ENCODE peak calls at places on chromosome 5, in ten cellular contexts. Y is HFF-Myc; D is uterus; N is heart left ventricle; E is adrenal gland; I is right lobe of liver; G is CD8-positive, alpha-beta T cell; X is lower lobe of right lung; C is astrocyte of the spinal cord; M is colonic mucosa. O is an unnamed sample.
A peak's percentile ranks its signal among the peaks of the same experiment; 100 is the strongest.

GRCh38 chr5:124411089-124411488 is 335.4 kb downstream of the ZNF608 start:
- DNase-seq in Y (no peak), D (no peak), N (no peak), E (no peak), I (no peak), G (no peak), X (no peak), C (peak; percentile 28), M (no peak), O (peak; percentile 11)

GRCh38 chr5:72921886-72922285 is 34.0 kb upstream of the FCHO2 start:
- DNase-seq in Y (no peak), D (no peak), N (no peak), E (no peak), I (no peak), G (no peak), X (no peak), C (no peak), M (no peak), O (peak; percentile 10)

GRCh38 chr5:132070460-132071337 is 2.9 kb upstream of the CSF2 start:
- DNase-seq in Y (no peak), D (no peak), N (no peak), E (no peak), I (no peak), G (no peak), X (no peak), C (peak; percentile 18), M (no peak), O (peak; percentile 52)

GRCh38 chr5:173493040-173493439 is 123.4 kb downstream of the BOD1 start:
- DNase-seq in Y (no peak), D (no peak), N (no peak), E (no peak), I (no peak), G (no peak), X (no peak), C (no peak), M (no peak), O (no peak)

GRCh38 chr5:174315871-174316270 is 270.4 kb downstream of the NSG2 start:
- DNase-seq in Y (no peak), D (no peak), N (no peak), E (no peak), I (no peak), G (no peak), X (no peak), C (no peak), M (no peak), O (no peak)

GRCh38 chr5:16886366-16886736 is 49.7 kb downstream of the MYO10 start:
- DNase-seq in Y (no peak), D (peak; percentile 67), N (no peak), E (no peak), I (no peak), G (no peak), X (no peak), C (peak; percentile 79), M (no peak), O (peak; percentile 49)

GRCh38 chr5:168991311-168991710 is 309.6 kb downstream of the SLIT3 start:
- DNase-seq in Y (no peak), D (no peak), N (no peak), E (no peak), I (no peak), G (no peak), X (no peak), C (no peak), M (no peak), O (no peak)

GRCh38 chr5:64619609-64620008 is 70.7 kb upstream of the SHISAL2B start:
- DNase-seq in Y (no peak), D (no peak), N (no peak), E (no peak), I (no peak), G (no peak), X (no peak), C (no peak), M (no peak), O (no peak)

GRCh38 chr5:95262933-95263660 is 21.8 kb downstream of the MCTP1 start:
- DNase-seq in Y (no peak), D (no peak), N (no peak), E (no peak), I (no peak), G (no peak), X (no peak), C (no peak), M (no peak), O (no peak)

GRCh38 chr5:108786806-108787483 is 39.2 kb downstream of the FER start:
- DNase-seq in Y (no peak), D (no peak), N (no peak), E (no peak), I (no peak), G (no peak), X (no peak), C (no peak), M (no peak), O (no peak)

GRCh38 chr5:172777381-172778222 is 6.6 kb upstream of the DUSP1 start:
- DNase-seq in Y (no peak), D (peak; percentile 91), N (peak; percentile 89), E (peak; percentile 90), I (peak; percentile 93), G (peak; percentile 84), X (peak; percentile 93), C (peak; percentile 95), M (peak; percentile 93), O (peak; percentile 94)

GRCh38 chr5:134371834-134372340 is 518 bp downstream of the UBE2B start:
- DNase-seq in Y (peak; percentile 12), D (peak; percentile 36), N (peak; percentile 83), E (peak; percentile 83), I (peak; percentile 66), G (peak; percentile 38), X (peak; percentile 74), C (peak; percentile 35), M (peak; percentile 77), O (peak; percentile 65)

GRCh38 chr5:109853362-109853761 is 163.6 kb downstream of the MAN2A1 start:
- DNase-seq in Y (no peak), D (no peak), N (no peak), E (no peak), I (no peak), G (no peak), X (no peak), C (no peak), M (no peak), O (peak; percentile 51)

GRCh38 chr5:147410496-147411395 is 99.1 kb downstream of the DPYSL3 start:
- DNase-seq in Y (no peak), D (peak; percentile 34), N (peak; percentile 59), E (no peak), I (no peak), G (no peak), X (no peak), C (no peak), M (no peak), O (no peak)

GRCh38 chr5:134019636-134020035 is 14.9 kb upstream of the VDAC1 start:
- DNase-seq in Y (no peak), D (no peak), N (no peak), E (no peak), I (no peak), G (no peak), X (no peak), C (no peak), M (no peak), O (no peak)

GRCh38 chr5:66329078-66329477 is 185.0 kb downstream of the SREK1 start:
- DNase-seq in Y (no peak), D (no peak), N (no peak), E (no peak), I (no peak), G (no peak), X (no peak), C (no peak), M (no peak), O (no peak)

DNA sequence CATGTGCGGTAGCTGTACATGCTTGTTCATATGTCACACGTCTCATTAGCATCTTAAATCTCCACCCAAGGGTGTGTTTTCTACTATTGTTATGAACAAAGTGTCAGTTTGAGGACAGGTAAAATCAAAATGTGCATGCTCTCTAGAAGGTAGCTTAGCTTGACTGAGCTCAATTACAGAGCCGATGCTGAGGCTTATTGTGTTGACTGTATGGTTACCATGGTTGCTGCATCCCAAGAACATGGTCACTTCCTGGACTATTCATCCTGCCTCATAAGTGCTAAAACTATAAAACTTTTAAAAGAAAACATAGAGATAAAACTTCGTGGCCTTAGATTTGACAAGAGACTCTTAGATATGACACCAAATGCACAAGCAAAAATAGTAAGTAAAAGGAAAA is 426.1 kb upstream of the CTNND2 start:
- DNase-seq in Y (no peak), D (no peak), N (no peak), E (no peak), I (no peak), G (no peak), X (no peak), C (no peak), M (no peak), O (no peak)
- H3K4me3 ChIP-seq in Y (no peak overlapping the region), D (no peak overlapping the region), N (no peak overlapping the region), E (no peak overlapping the region), I (no peak overlapping the region), G (no peak overlapping the region), X (no peak overlapping the region), C (no peak overlapping the region), M (no peak overlapping the region), O (no peak overlapping the region)

GRCh38 chr5:126811515-126812198 is 34.7 kb downstream of the LMNB1 start:
- DNase-seq in Y (no peak), D (no peak), N (no peak), E (no peak), I (no peak), G (no peak), X (no peak), C (peak; percentile 71), M (no peak), O (peak; percentile 40)
- TF ChIP-seq CTCF in Y (no peak), D (no peak), N (no peak), E (no peak), I (no peak), G (no peak), X (no peak), C (no peak), M (no peak), O (no peak)

GRCh38 chr5:136374003-136374402 is 8.7 kb upstream of the TRPC7 start:
- DNase-seq in Y (peak; percentile 20), D (no peak), N (no peak), E (no peak), I (no peak), G (no peak), X (no peak), C (no peak), M (no peak), O (peak; percentile 41)
- H3K4me3 ChIP-seq in Y (no peak overlapping the region), D (no peak overlapping the region), N (no peak overlapping the region), E (no peak overlapping the region), I (no peak overlapping the region), G (no peak overlapping the region), X (no peak overlapping the region), C (no peak overlapping the region), M (no peak overlapping the region), O (no peak overlapping the region)

DNA sequence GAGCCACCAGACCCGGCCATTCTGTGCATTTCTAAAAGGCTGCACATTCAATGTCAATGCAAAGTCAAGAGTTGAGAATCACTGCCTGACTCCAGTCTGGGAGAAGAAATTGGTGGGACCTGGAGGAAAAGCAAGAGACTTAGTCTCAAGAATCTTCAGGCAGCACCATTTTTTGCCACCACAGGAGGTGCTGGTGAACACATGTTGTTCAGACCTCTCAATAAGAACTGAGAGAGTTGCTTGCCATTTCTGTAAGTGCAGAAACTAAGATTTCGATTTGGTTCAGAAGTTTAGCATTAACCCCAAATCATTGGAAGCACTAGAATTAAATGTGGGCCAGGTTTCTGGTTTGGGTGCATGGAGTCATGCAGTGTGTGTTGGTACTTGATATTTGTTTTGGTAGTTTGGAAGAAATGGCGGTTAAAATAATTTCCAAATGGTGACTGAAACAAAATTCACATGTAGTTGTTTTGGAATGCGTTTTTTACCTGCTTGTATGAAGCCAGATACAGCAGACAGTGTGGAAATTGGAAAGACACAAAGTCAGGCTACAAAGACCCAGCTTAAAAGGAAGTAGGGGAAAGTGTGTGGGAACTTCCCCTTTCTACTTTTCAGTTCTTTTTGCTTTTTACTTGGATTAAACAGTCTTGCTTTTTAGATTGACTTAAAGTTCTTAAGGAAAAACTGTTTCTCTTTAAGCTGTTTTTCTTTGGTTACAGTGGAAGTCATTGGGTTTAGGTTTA is 20.4 kb downstream of the PDE8B start:
- DNase-seq in Y (no peak), D (no peak), N (no peak), E (no peak), I (no peak), G (no peak), X (no peak), C (no peak), M (no peak), O (no peak)
- TF ChIP-seq CTCF in Y (peak; percentile 22), D (no peak), N (no peak), E (no peak), I (no peak), G (peak; percentile 16), X (no peak), C (peak; percentile 14), M (no peak), O (peak; percentile 12)